ENCODE peak calls at places on chromosome 1, in seven cellular contexts. One of them, this sample, is unnamed.

GRCh38 chr1:33390550-33390949 is 40.3 kb downstream of the PHC2 start:
- DNase-seq in colonic mucosa: no peak
- DNase-seq in fibroblast of lung: peak
- DNase-seq in hepatocyte: no peak
- DNase-seq in tibial artery: no peak
- DNase-seq in DND-41: no peak
- DNase-seq in HL-60: no peak
- DNase-seq in this sample: no peak

GRCh38 chr1:226862900-226863299 is 7.5 kb upstream of the PSEN2 start:
- DNase-seq in HL-60: no peak
- DNase-seq in tibial artery: no peak
- DNase-seq in hepatocyte: no peak
- DNase-seq in colonic mucosa: no peak
- DNase-seq in DND-41: no peak
- DNase-seq in fibroblast of lung: peak
- DNase-seq in this sample: no peak

GRCh38 chr1:48405400-48405799 is 66.6 kb downstream of the SPATA6 start:
- DNase-seq in hepatocyte: no peak
- DNase-seq in fibroblast of lung: no peak
- DNase-seq in colonic mucosa: no peak
- DNase-seq in HL-60: no peak
- DNase-seq in tibial artery: peak
- DNase-seq in DND-41: no peak
- DNase-seq in this sample: no peak

GRCh38 chr1:20107767-20108166 is 11.6 kb downstream of the PLA2G2D start:
- DNase-seq in DND-41: no peak
- DNase-seq in tibial artery: no peak
- DNase-seq in hepatocyte: no peak
- DNase-seq in colonic mucosa: no peak
- DNase-seq in HL-60: no peak
- DNase-seq in fibroblast of lung: no peak
- DNase-seq in this sample: no peak

GRCh38 chr1:97384294-97384952 is 536.4 kb downstream of the DPYD start:
- DNase-seq in colonic mucosa: no peak
- DNase-seq in fibroblast of lung: peak
- DNase-seq in tibial artery: no peak
- DNase-seq in HL-60: no peak
- DNase-seq in hepatocyte: no peak
- DNase-seq in DND-41: no peak
- DNase-seq in this sample: no peak

GRCh38 chr1:115669002-115669673 is 27.4 kb downstream of the VANGL1 start:
- DNase-seq in DND-41: peak
- DNase-seq in hepatocyte: no peak
- DNase-seq in tibial artery: no peak
- DNase-seq in HL-60: peak
- DNase-seq in colonic mucosa: no peak
- DNase-seq in fibroblast of lung: peak
- DNase-seq in this sample: no peak

GRCh38 chr1:81834921-81835698 is 34.4 kb downstream of the ADGRL2 start:
- DNase-seq in tibial artery: no peak
- DNase-seq in HL-60: no peak
- DNase-seq in hepatocyte: no peak
- DNase-seq in fibroblast of lung: peak
- DNase-seq in colonic mucosa: no peak
- DNase-seq in DND-41: no peak
- DNase-seq in this sample: no peak

GRCh38 chr1:5910276-5910620 is 82.0 kb downstream of the NPHP4 start:
- DNase-seq in HL-60: no peak
- DNase-seq in fibroblast of lung: no peak
- DNase-seq in colonic mucosa: no peak
- DNase-seq in tibial artery: no peak
- DNase-seq in DND-41: no peak
- DNase-seq in hepatocyte: no peak
- DNase-seq in this sample: no peak

GRCh38 chr1:166136699-166137401 is 30.0 kb downstream of the FAM78B start:
- DNase-seq in hepatocyte: no peak
- DNase-seq in colonic mucosa: no peak
- DNase-seq in tibial artery: no peak
- DNase-seq in HL-60: no peak
- DNase-seq in DND-41: no peak
- DNase-seq in fibroblast of lung: no peak
- DNase-seq in this sample: no peak

GRCh38 chr1:162987866-162988265 is 81.3 kb upstream of the RGS4 start:
- DNase-seq in colonic mucosa: no peak
- DNase-seq in fibroblast of lung: no peak
- DNase-seq in tibial artery: no peak
- DNase-seq in HL-60: no peak
- DNase-seq in DND-41: no peak
- DNase-seq in hepatocyte: no peak
- DNase-seq in this sample: no peak

GRCh38 chr1:213759359-213760181 is 228.2 kb upstream of the PROX1 start:
- DNase-seq in tibial artery: no peak
- DNase-seq in HL-60: no peak
- DNase-seq in fibroblast of lung: no peak
- DNase-seq in hepatocyte: peak
- DNase-seq in DND-41: no peak
- DNase-seq in colonic mucosa: peak
- DNase-seq in this sample: no peak

GRCh38 chr1:29674625-29675326 is 438.5 kb downstream of the PTPRU start:
- DNase-seq in DND-41: no peak
- DNase-seq in tibial artery: no peak
- DNase-seq in colonic mucosa: peak
- DNase-seq in fibroblast of lung: no peak
- DNase-seq in HL-60: no peak
- DNase-seq in hepatocyte: no peak
- DNase-seq in this sample: no peak

GRCh38 chr1:27862671-27863551 is 9.4 kb upstream of the THEMIS2 start:
- DNase-seq in HL-60: peak
- DNase-seq in tibial artery: peak
- DNase-seq in DND-41: no peak
- DNase-seq in fibroblast of lung: peak
- DNase-seq in colonic mucosa: peak
- DNase-seq in hepatocyte: peak
- DNase-seq in this sample: no peak

GRCh38 chr1:93681549-93682412 is at the start of gene BCAR3:
- DNase-seq in tibial artery: peak
- DNase-seq in HL-60: no peak
- DNase-seq in fibroblast of lung: peak
- DNase-seq in hepatocyte: peak
- DNase-seq in colonic mucosa: peak
- DNase-seq in DND-41: no peak
- DNase-seq in this sample: no peak

GRCh38 chr1:14903922-14904321 is 249.6 kb upstream of the TMEM51 start:
- DNase-seq in fibroblast of lung: no peak
- DNase-seq in hepatocyte: no peak
- DNase-seq in tibial artery: no peak
- DNase-seq in HL-60: no peak
- DNase-seq in colonic mucosa: no peak
- DNase-seq in DND-41: no peak
- DNase-seq in this sample: no peak
- H3K4me3 ChIP-seq in fibroblast of lung: no peak
- H3K4me3 ChIP-seq in hepatocyte: no peak
- H3K4me3 ChIP-seq in tibial artery: no peak
- H3K4me3 ChIP-seq in HL-60: no peak
- H3K4me3 ChIP-seq in colonic mucosa: no peak
- H3K4me3 ChIP-seq in DND-41: no peak
- H3K4me3 ChIP-seq in this sample: no peak

GRCh38 chr1:218345673-218346390 is 696 bp downstream of the TGFB2 start:
- DNase-seq in tibial artery: peak
- DNase-seq in fibroblast of lung: peak
- DNase-seq in DND-41: no peak
- DNase-seq in hepatocyte: peak
- DNase-seq in HL-60: peak
- DNase-seq in colonic mucosa: peak
- DNase-seq in this sample: no peak
- TF ChIP-seq CTCF in tibial artery: peak
- TF ChIP-seq CTCF in fibroblast of lung: no peak
- TF ChIP-seq CTCF in DND-41: no peak
- TF ChIP-seq CTCF in hepatocyte: peak
- TF ChIP-seq CTCF in HL-60: no peak
- TF ChIP-seq CTCF in colonic mucosa: no peak
- TF ChIP-seq CTCF in this sample: no peak

GRCh38 chr1:4711944-4712343 is 57.5 kb downstream of the AJAP1 start:
- DNase-seq in hepatocyte: no peak
- DNase-seq in colonic mucosa: no peak
- DNase-seq in tibial artery: no peak
- DNase-seq in fibroblast of lung: no peak
- DNase-seq in HL-60: no peak
- DNase-seq in DND-41: no peak
- DNase-seq in this sample: no peak

GRCh38 chr1:4716406-4716805 is 62.0 kb downstream of the AJAP1 start:
- DNase-seq in HL-60: no peak
- DNase-seq in tibial artery: no peak
- DNase-seq in colonic mucosa: no peak
- DNase-seq in fibroblast of lung: no peak
- DNase-seq in DND-41: no peak
- DNase-seq in hepatocyte: no peak
- DNase-seq in this sample: no peak

GRCh38 chr1:4711191-4711915 is 56.9 kb downstream of the AJAP1 start:
- DNase-seq in hepatocyte: peak
- DNase-seq in fibroblast of lung: no peak
- DNase-seq in DND-41: no peak
- DNase-seq in tibial artery: no peak
- DNase-seq in HL-60: no peak
- DNase-seq in colonic mucosa: no peak
- DNase-seq in this sample: no peak

GRCh38 chr1:4710592-4711190 is 56.3 kb downstream of the AJAP1 start:
- DNase-seq in hepatocyte: peak
- DNase-seq in fibroblast of lung: no peak
- DNase-seq in colonic mucosa: no peak
- DNase-seq in HL-60: no peak
- DNase-seq in tibial artery: no peak
- DNase-seq in DND-41: no peak
- DNase-seq in this sample: no peak

DNA sequence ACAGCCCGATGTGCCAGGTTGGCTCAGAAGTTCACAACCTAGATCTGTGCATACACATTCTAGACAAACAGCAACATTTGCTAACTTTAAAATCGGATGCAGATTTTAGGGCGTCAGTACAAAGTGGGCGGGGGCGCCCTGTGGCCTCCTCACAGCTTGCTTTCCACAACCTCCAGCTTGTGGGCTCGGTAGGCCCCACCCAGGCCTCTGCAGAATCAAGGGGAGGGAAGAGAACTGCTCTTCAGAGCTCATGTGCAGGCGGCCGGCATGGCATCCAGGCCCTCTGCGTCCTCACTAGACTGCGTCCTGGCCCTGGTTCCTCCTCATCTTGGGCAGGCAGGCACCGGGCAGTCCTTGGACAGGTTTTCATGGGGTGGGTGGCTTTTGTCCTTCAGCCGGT is 59.3 kb downstream of the AJAP1 start:
- DNase-seq in hepatocyte: no peak
- DNase-seq in DND-41: no peak
- DNase-seq in HL-60: no peak
- DNase-seq in tibial artery: no peak
- DNase-seq in fibroblast of lung: no peak
- DNase-seq in colonic mucosa: no peak
- DNase-seq in this sample: no peak
- H3K27ac ChIP-seq in hepatocyte: no peak
- H3K27ac ChIP-seq in DND-41: no peak
- H3K27ac ChIP-seq in HL-60: no peak
- H3K27ac ChIP-seq in tibial artery: no peak
- H3K27ac ChIP-seq in fibroblast of lung: no peak
- H3K27ac ChIP-seq in colonic mucosa: no peak
- H3K27ac ChIP-seq in this sample: no peak

DNA sequence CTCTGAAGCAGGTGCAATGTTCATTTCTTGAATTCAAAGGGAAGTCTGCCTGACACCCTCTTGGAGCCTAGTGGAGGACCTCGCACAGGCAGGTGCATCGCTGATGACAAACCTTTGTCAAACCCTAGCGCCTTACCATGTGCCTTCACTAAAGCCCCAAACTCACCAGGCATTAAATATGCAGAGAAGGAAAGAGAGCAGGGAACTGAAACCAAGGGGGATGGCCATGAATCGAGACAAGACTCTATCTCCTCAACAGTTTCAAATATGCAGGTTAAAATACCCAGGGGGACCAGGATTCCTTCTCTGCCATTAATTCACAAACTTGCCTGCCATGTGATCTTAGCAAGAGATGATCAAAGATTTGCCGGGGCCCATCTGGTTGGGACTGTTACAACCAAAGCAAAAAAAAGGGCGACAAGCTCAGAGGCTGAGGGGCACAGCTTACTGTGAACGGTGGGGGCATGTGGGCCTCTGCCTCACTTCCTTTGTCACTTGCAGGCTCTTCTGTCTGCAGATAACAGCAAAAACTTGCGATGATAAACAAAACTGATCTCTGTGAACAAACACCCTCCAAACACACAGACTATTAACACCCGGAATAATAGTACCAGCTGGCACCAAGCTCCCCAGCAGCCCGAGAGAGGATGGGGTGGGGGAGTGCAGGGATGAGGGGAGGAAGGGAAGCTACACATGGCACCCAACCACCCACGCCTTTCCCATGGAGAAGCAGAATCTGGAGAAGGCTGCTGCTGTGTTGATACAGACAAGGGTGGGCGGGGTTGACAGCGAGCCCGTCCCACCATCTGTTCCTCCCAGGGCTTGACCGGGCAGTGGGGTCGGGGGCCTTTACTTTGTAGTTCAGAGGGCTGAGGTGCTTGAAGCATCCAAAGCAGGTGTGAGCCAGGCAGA is 33.9 kb downstream of the TMEM63A start:
- DNase-seq in colonic mucosa: no peak
- DNase-seq in hepatocyte: no peak
- DNase-seq in DND-41: peak
- DNase-seq in tibial artery: no peak
- DNase-seq in HL-60: no peak
- DNase-seq in fibroblast of lung: no peak
- DNase-seq in this sample: no peak
- H3K4me3 ChIP-seq in colonic mucosa: no peak
- H3K4me3 ChIP-seq in hepatocyte: no peak
- H3K4me3 ChIP-seq in DND-41: no peak
- H3K4me3 ChIP-seq in tibial artery: no peak
- H3K4me3 ChIP-seq in HL-60: no peak
- H3K4me3 ChIP-seq in fibroblast of lung: no peak
- H3K4me3 ChIP-seq in this sample: no peak

GRCh38 chr1:206498685-206499084 is 8.6 kb upstream of the RASSF5 start:
- DNase-seq in HL-60: no peak
- DNase-seq in tibial artery: no peak
- DNase-seq in DND-41: no peak
- DNase-seq in hepatocyte: no peak
- DNase-seq in fibroblast of lung: no peak
- DNase-seq in colonic mucosa: no peak
- DNase-seq in this sample: no peak
- TF ChIP-seq CTCF in HL-60: no peak
- TF ChIP-seq CTCF in tibial artery: no peak
- TF ChIP-seq CTCF in DND-41: no peak
- TF ChIP-seq CTCF in hepatocyte: no peak
- TF ChIP-seq CTCF in fibroblast of lung: no peak
- TF ChIP-seq CTCF in colonic mucosa: no peak
- TF ChIP-seq CTCF in this sample: no peak

GRCh38 chr1:232904131-232904530 is 46.3 kb upstream of the NTPCR start:
- DNase-seq in hepatocyte: no peak
- DNase-seq in tibial artery: no peak
- DNase-seq in DND-41: no peak
- DNase-seq in HL-60: no peak
- DNase-seq in colonic mucosa: peak
- DNase-seq in fibroblast of lung: no peak
- DNase-seq in this sample: no peak
- H3K27ac ChIP-seq in hepatocyte: no peak
- H3K27ac ChIP-seq in tibial artery: no peak
- H3K27ac ChIP-seq in DND-41: no peak
- H3K27ac ChIP-seq in HL-60: no peak
- H3K27ac ChIP-seq in colonic mucosa: peak
- H3K27ac ChIP-seq in fibroblast of lung: no peak
- H3K27ac ChIP-seq in this sample: no peak